ENCODE peak calls at places on chromosomes 3 and 15, in ten cellular contexts. One of them, this sample, is unnamed.

GRCh38 chr3:106589306-106589942 is 720.6 kb upstream of the CBLB start:
- DNase-seq in Peyer's patch: no peak
- DNase-seq in BJ: no peak
- DNase-seq in brain microvascular endothelial cell: no peak
- DNase-seq in upper lobe of right lung: no peak
- DNase-seq in epithelial cell of esophagus: peak
- DNase-seq in HCT116: no peak
- DNase-seq in endothelial cell: no peak
- DNase-seq in neural crest cell: no peak
- DNase-seq in choroid plexus epithelial cell: peak
- DNase-seq in this sample: no peak

GRCh38 chr3:143135150-143135549 is 15.6 kb downstream of the CHST2 start:
- DNase-seq in Peyer's patch: no peak
- DNase-seq in BJ: peak
- DNase-seq in brain microvascular endothelial cell: peak
- DNase-seq in upper lobe of right lung: no peak
- DNase-seq in epithelial cell of esophagus: peak
- DNase-seq in HCT116: no peak
- DNase-seq in endothelial cell: no peak
- DNase-seq in neural crest cell: no peak
- DNase-seq in choroid plexus epithelial cell: peak
- DNase-seq in this sample: peak

GRCh38 chr3:177051419-177051818 is 145.9 kb downstream of the TBL1XR1 start:
- DNase-seq in Peyer's patch: no peak
- DNase-seq in BJ: no peak
- DNase-seq in brain microvascular endothelial cell: no peak
- DNase-seq in upper lobe of right lung: no peak
- DNase-seq in epithelial cell of esophagus: no peak
- DNase-seq in HCT116: no peak
- DNase-seq in endothelial cell: no peak
- DNase-seq in neural crest cell: no peak
- DNase-seq in choroid plexus epithelial cell: no peak
- DNase-seq in this sample: no peak

GRCh38 chr3:15782429-15782828 is 15.3 kb downstream of the ANKRD28 start:
- DNase-seq in Peyer's patch: no peak
- DNase-seq in BJ: no peak
- DNase-seq in brain microvascular endothelial cell: no peak
- DNase-seq in upper lobe of right lung: no peak
- DNase-seq in epithelial cell of esophagus: no peak
- DNase-seq in HCT116: no peak
- DNase-seq in endothelial cell: no peak
- DNase-seq in neural crest cell: no peak
- DNase-seq in choroid plexus epithelial cell: no peak
- DNase-seq in this sample: no peak

GRCh38 chr3:124147429-124147828 is 155.5 kb upstream of the ROPN1 start:
- DNase-seq in Peyer's patch: no peak
- DNase-seq in BJ: no peak
- DNase-seq in brain microvascular endothelial cell: no peak
- DNase-seq in upper lobe of right lung: no peak
- DNase-seq in epithelial cell of esophagus: no peak
- DNase-seq in HCT116: no peak
- DNase-seq in endothelial cell: no peak
- DNase-seq in neural crest cell: no peak
- DNase-seq in choroid plexus epithelial cell: no peak
- DNase-seq in this sample: no peak

GRCh38 chr3:15271785-15272381 is 60.5 kb downstream of the SH3BP5 start:
- DNase-seq in Peyer's patch: peak
- DNase-seq in BJ: no peak
- DNase-seq in brain microvascular endothelial cell: no peak
- DNase-seq in upper lobe of right lung: peak
- DNase-seq in epithelial cell of esophagus: no peak
- DNase-seq in HCT116: no peak
- DNase-seq in endothelial cell: no peak
- DNase-seq in neural crest cell: no peak
- DNase-seq in choroid plexus epithelial cell: no peak
- DNase-seq in this sample: no peak

GRCh38 chr15:63495780-63496179 is 8.6 kb upstream of the USP3 start:
- DNase-seq in Peyer's patch: no peak
- DNase-seq in BJ: no peak
- DNase-seq in brain microvascular endothelial cell: no peak
- DNase-seq in upper lobe of right lung: no peak
- DNase-seq in epithelial cell of esophagus: no peak
- DNase-seq in HCT116: no peak
- DNase-seq in endothelial cell: no peak
- DNase-seq in neural crest cell: no peak
- DNase-seq in choroid plexus epithelial cell: no peak
- DNase-seq in this sample: no peak

GRCh38 chr3:39541917-39542329 is 74.4 kb downstream of the MOBP start:
- DNase-seq in Peyer's patch: no peak
- DNase-seq in BJ: no peak
- DNase-seq in brain microvascular endothelial cell: no peak
- DNase-seq in upper lobe of right lung: no peak
- DNase-seq in epithelial cell of esophagus: peak
- DNase-seq in HCT116: peak
- DNase-seq in endothelial cell: no peak
- DNase-seq in neural crest cell: no peak
- DNase-seq in choroid plexus epithelial cell: peak
- DNase-seq in this sample: peak

GRCh38 chr3:179324270-179324754 is 1.5 kb downstream of the ZNF639 start:
- DNase-seq in Peyer's patch: no peak
- DNase-seq in BJ: no peak
- DNase-seq in brain microvascular endothelial cell: peak
- DNase-seq in upper lobe of right lung: no peak
- DNase-seq in epithelial cell of esophagus: peak
- DNase-seq in HCT116: no peak
- DNase-seq in endothelial cell: no peak
- DNase-seq in neural crest cell: no peak
- DNase-seq in choroid plexus epithelial cell: peak
- DNase-seq in this sample: peak

DNA sequence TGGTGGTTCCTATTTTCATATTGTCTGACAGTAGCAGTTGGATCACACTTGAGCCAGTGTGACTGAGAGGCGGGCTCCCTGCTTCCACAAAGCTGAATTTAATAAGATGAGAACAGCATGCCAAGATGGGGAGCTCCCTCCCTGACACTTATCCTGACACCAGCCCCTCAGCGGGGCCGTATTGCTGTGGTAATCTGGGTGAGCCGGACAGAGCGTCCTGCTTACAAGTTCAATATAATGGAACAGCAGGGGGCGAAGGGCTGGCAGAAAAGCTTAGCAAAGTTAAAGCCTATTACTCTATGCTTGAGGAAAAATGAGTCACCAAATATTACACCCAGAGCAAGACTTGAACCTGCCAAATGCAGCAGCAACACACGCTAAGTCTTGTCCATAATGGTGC is 163.9 kb upstream of the CMC1 start:
- DNase-seq in Peyer's patch: no peak
- DNase-seq in BJ: no peak
- DNase-seq in brain microvascular endothelial cell: peak
- DNase-seq in upper lobe of right lung: peak
- DNase-seq in epithelial cell of esophagus: peak
- DNase-seq in HCT116: peak
- DNase-seq in endothelial cell: peak
- DNase-seq in neural crest cell: no peak
- DNase-seq in choroid plexus epithelial cell: peak
- DNase-seq in this sample: no peak
- TF ChIP-seq CTCF in Peyer's patch: no peak
- TF ChIP-seq CTCF in BJ: no peak
- TF ChIP-seq CTCF in brain microvascular endothelial cell: no peak
- TF ChIP-seq CTCF in upper lobe of right lung: peak
- TF ChIP-seq CTCF in epithelial cell of esophagus: no peak
- TF ChIP-seq CTCF in HCT116: no peak
- TF ChIP-seq CTCF in endothelial cell: no peak
- TF ChIP-seq CTCF in neural crest cell: no peak
- TF ChIP-seq CTCF in choroid plexus epithelial cell: peak
- TF ChIP-seq CTCF in this sample: no peak

DNA sequence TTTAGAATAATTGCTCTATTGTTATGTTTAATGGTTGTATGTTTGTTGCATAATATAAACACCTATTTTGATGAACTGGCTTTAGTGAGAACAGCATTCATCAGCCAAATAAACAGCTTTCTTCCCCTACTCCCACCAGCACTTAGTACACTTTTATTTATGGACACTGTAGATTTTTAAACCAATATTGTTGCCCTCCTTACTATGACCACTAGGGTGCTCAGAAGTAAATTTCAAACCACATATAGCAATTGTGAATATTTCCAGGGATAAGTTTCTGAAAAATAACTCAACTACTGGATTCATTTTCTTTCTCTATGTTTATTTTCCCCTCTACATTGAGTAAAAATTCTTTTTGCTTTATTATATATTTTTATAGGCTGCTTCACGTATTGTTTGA is 84.7 kb upstream of the PTX3 start:
- DNase-seq in Peyer's patch: no peak
- DNase-seq in BJ: no peak
- DNase-seq in brain microvascular endothelial cell: no peak
- DNase-seq in upper lobe of right lung: no peak
- DNase-seq in epithelial cell of esophagus: no peak
- DNase-seq in HCT116: no peak
- DNase-seq in endothelial cell: no peak
- DNase-seq in neural crest cell: no peak
- DNase-seq in choroid plexus epithelial cell: no peak
- DNase-seq in this sample: no peak
- TF ChIP-seq CTCF in Peyer's patch: no peak
- TF ChIP-seq CTCF in BJ: no peak
- TF ChIP-seq CTCF in brain microvascular endothelial cell: peak
- TF ChIP-seq CTCF in upper lobe of right lung: peak
- TF ChIP-seq CTCF in epithelial cell of esophagus: no peak
- TF ChIP-seq CTCF in HCT116: peak
- TF ChIP-seq CTCF in endothelial cell: peak
- TF ChIP-seq CTCF in neural crest cell: peak
- TF ChIP-seq CTCF in choroid plexus epithelial cell: no peak
- TF ChIP-seq CTCF in this sample: peak

GRCh38 chr15:99702895-99703602 is 30.2 kb downstream of the LYSMD4 start:
- DNase-seq in Peyer's patch: no peak
- DNase-seq in BJ: no peak
- DNase-seq in brain microvascular endothelial cell: no peak
- DNase-seq in upper lobe of right lung: no peak
- DNase-seq in epithelial cell of esophagus: peak
- DNase-seq in HCT116: no peak
- DNase-seq in endothelial cell: no peak
- DNase-seq in neural crest cell: no peak
- DNase-seq in choroid plexus epithelial cell: peak
- DNase-seq in this sample: no peak

GRCh38 chr15:99706557-99707303 is 26.5 kb downstream of the LYSMD4 start:
- DNase-seq in Peyer's patch: no peak
- DNase-seq in BJ: no peak
- DNase-seq in brain microvascular endothelial cell: no peak
- DNase-seq in upper lobe of right lung: no peak
- DNase-seq in epithelial cell of esophagus: no peak
- DNase-seq in HCT116: no peak
- DNase-seq in endothelial cell: no peak
- DNase-seq in neural crest cell: no peak
- DNase-seq in choroid plexus epithelial cell: peak
- DNase-seq in this sample: no peak

GRCh38 chr15:99704444-99704838 is 28.8 kb downstream of the LYSMD4 start:
- DNase-seq in Peyer's patch: no peak
- DNase-seq in BJ: peak
- DNase-seq in brain microvascular endothelial cell: peak
- DNase-seq in upper lobe of right lung: no peak
- DNase-seq in epithelial cell of esophagus: peak
- DNase-seq in HCT116: peak
- DNase-seq in endothelial cell: peak
- DNase-seq in neural crest cell: peak
- DNase-seq in choroid plexus epithelial cell: peak
- DNase-seq in this sample: peak

GRCh38 chr15:99707481-99708270 is 25.6 kb downstream of the LYSMD4 start:
- DNase-seq in Peyer's patch: no peak
- DNase-seq in BJ: peak
- DNase-seq in brain microvascular endothelial cell: no peak
- DNase-seq in upper lobe of right lung: no peak
- DNase-seq in epithelial cell of esophagus: peak
- DNase-seq in HCT116: no peak
- DNase-seq in endothelial cell: no peak
- DNase-seq in neural crest cell: no peak
- DNase-seq in choroid plexus epithelial cell: peak
- DNase-seq in this sample: peak

DNA sequence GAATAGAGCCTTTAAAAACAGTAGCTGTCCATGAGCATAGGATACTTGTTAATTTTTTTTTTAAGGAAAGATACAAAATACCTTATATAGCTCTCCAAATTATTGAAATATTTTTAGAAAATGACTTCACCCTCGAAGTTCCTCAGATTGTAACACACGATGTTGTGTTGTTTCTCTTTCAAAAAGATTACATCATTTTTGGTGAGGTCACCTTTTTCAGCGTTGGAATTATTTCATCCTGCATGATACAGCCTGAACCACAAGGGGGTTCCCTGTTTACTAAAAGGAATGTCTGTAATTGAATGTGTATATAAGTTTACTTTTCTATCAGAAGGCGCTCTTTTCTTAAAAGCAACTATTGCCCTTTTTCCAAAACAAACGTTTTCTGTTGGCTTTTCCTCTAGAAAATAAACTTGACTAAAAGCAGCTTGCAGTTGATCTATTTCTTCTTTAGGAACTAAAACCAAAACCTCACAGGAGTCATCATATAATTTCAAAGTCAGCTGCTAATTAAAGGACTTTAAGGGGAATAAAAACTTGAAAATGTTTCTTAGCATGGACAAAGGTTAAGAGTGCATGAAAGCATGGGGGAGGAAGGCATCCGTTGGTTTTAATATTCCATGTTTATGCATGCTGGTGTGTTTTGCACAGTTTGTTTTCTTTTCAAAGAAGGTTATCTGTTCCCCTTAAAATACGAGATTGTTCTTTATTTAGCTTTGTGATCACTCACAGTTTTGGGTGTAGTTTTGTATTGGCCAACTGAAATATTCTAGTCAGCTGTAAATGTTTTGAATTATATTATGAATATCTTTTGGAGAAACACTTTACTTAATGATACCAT is 29.4 kb downstream of the LYSMD4 start:
- DNase-seq in Peyer's patch: no peak
- DNase-seq in BJ: peak
- DNase-seq in brain microvascular endothelial cell: peak
- DNase-seq in upper lobe of right lung: no peak
- DNase-seq in epithelial cell of esophagus: peak
- DNase-seq in HCT116: peak
- DNase-seq in endothelial cell: peak
- DNase-seq in neural crest cell: no peak
- DNase-seq in choroid plexus epithelial cell: peak
- DNase-seq in this sample: peak
- TF ChIP-seq CTCF in Peyer's patch: peak
- TF ChIP-seq CTCF in BJ: peak
- TF ChIP-seq CTCF in brain microvascular endothelial cell: peak
- TF ChIP-seq CTCF in upper lobe of right lung: peak
- TF ChIP-seq CTCF in epithelial cell of esophagus: peak
- TF ChIP-seq CTCF in HCT116: peak
- TF ChIP-seq CTCF in endothelial cell: peak
- TF ChIP-seq CTCF in neural crest cell: peak
- TF ChIP-seq CTCF in choroid plexus epithelial cell: peak
- TF ChIP-seq CTCF in this sample: peak

DNA sequence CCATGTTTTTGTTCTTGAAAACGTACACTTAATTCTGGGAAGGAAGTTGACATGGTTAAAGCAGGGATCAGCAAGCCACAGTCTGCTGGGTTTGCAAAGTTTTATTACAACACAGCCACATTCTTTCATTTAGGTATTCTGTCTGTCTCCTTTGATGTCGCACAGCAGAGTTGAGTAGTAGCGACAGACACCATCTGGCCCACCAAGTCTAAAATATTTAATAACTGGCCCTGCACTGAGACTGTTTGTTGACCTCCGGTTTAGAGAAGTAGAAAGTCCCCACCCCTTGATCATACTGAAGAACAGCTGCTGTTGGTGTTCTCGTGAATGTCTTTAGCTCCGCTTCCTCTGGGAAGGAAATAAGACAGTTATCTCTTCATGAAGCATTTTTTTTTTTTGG is 66.2 kb downstream of the MCTP2 start:
- DNase-seq in Peyer's patch: no peak
- DNase-seq in BJ: no peak
- DNase-seq in brain microvascular endothelial cell: no peak
- DNase-seq in upper lobe of right lung: no peak
- DNase-seq in epithelial cell of esophagus: no peak
- DNase-seq in HCT116: no peak
- DNase-seq in endothelial cell: no peak
- DNase-seq in neural crest cell: no peak
- DNase-seq in choroid plexus epithelial cell: no peak
- DNase-seq in this sample: no peak
- TF ChIP-seq CTCF in Peyer's patch: no peak
- TF ChIP-seq CTCF in BJ: no peak
- TF ChIP-seq CTCF in brain microvascular endothelial cell: no peak
- TF ChIP-seq CTCF in upper lobe of right lung: no peak
- TF ChIP-seq CTCF in epithelial cell of esophagus: no peak
- TF ChIP-seq CTCF in HCT116: no peak
- TF ChIP-seq CTCF in endothelial cell: no peak
- TF ChIP-seq CTCF in neural crest cell: no peak
- TF ChIP-seq CTCF in choroid plexus epithelial cell: no peak
- TF ChIP-seq CTCF in this sample: no peak